ENCODE peak calls at places on chromosome 2, in six cellular contexts. U is Kasumi-1, D is pulmonary artery endothelial cell, K is GM18507, V is ELR, H is GM12892. W is an unnamed sample.

GRCh38 chr2:240568678-240569522 is 616 bp downstream of the RNPEPL1 start:
- DNase-seq in U (no peak), H (peak), D (no peak), K (no peak), V (peak), W (no peak)

GRCh38 chr2:9004338-9005204 is 1.1 kb upstream of the MBOAT2 start:
- DNase-seq in D (no peak), K (no peak), V (peak), U (no peak), H (no peak), W (no peak)

GRCh38 chr2:217852812-217853211 is 150.0 kb downstream of the TNS1 start:
- DNase-seq in V (no peak), H (no peak), K (no peak), U (no peak), D (no peak), W (no peak)

GRCh38 chr2:939936-940620 is 10.6 kb upstream of the SNTG2 start:
- DNase-seq in D (no peak), H (no peak), K (no peak), V (peak), U (no peak), W (no peak)

GRCh38 chr2:15939854-15940660 is at the start of gene MYCN:
- DNase-seq in H (peak), K (no peak), U (peak), V (peak), D (peak), W (no peak)

GRCh38 chr2:224405412-224405811 is 3.5 kb upstream of the FAM124B start:
- DNase-seq in V (no peak), D (no peak), U (peak), K (no peak), H (no peak), W (no peak)

GRCh38 chr2:211216221-211216620 is 659.8 kb downstream of the CPS1 start:
- DNase-seq in U (no peak), H (no peak), K (no peak), D (no peak), V (peak), W (no peak)

GRCh38 chr2:196201229-196201998 is 30.0 kb upstream of the STK17B start:
- DNase-seq in V (no peak), U (no peak), H (no peak), D (no peak), K (no peak), W (no peak)

GRCh38 chr2:214881647-214882205 is 72.2 kb upstream of the BARD1 start:
- DNase-seq in D (no peak), H (no peak), K (no peak), U (no peak), V (no peak), W (no peak)

GRCh38 chr2:226795281-226796011 is 4.2 kb downstream of the IRS1 start:
- DNase-seq in D (no peak), K (no peak), U (no peak), H (no peak), V (peak), W (peak)

GRCh38 chr2:221929259-221929658 is 357.2 kb upstream of the EPHA4 start:
- DNase-seq in U (no peak), H (no peak), V (no peak), K (no peak), D (no peak), W (no peak)

GRCh38 chr2:236826727-236827126 is 257.1 kb downstream of the ACKR3 start:
- DNase-seq in H (no peak), K (no peak), D (peak), V (no peak), U (no peak), W (no peak)

GRCh38 chr2:235467586-235467985 is 26.3 kb upstream of the AGAP1 start:
- DNase-seq in H (no peak), V (peak), D (no peak), K (no peak), U (no peak), W (no peak)

GRCh38 chr2:108895188-108895587 is 93.8 kb downstream of the EDAR start:
- DNase-seq in K (no peak), U (no peak), D (no peak), H (no peak), V (no peak), W (no peak)

GRCh38 chr2:69911985-69912563 is 2.8 kb upstream of the MXD1 start:
- DNase-seq in K (no peak), H (no peak), D (no peak), U (peak), V (peak), W (no peak)

W was measured in HS-27A.